ENCODE peak calls at places on chromosomes 11 and 22, in ten cellular contexts. One of them, this sample, is unnamed.

GRCh38 chr22:45336971-45337431 is 27.3 kb downstream of the FAM118A start:
- DNase-seq in activated T-cell treated with anti-CD3 and anti-CD28 coated beads for 24 hours: no peak
- DNase-seq in prostate gland: peak
- DNase-seq in nephron progenitor cell: no peak
- DNase-seq in RPMI7951: no peak
- DNase-seq in activated CD4-positive, alpha-beta T cell treated with anti-CD3 and anti-CD28 coated beads, Interleukin-2, amount 10 ng/mL, durations not matched to agents 7 days and 5 days: no peak
- DNase-seq in head of caudate nucleus: peak
- DNase-seq in stimulated activated CD4-positive, alpha-beta T cell treated with anti-CD3 and anti-CD28 coated beads, Interleukin-1b, Interleukin-23, amount 100 ng/mL, for 24 hours: no peak
- DNase-seq in thoracic aorta: peak
- DNase-seq in HS-27A: no peak
- DNase-seq in this sample: no peak

GRCh38 chr11:3088806-3089205 is 31.6 kb upstream of the CARS1 start:
- DNase-seq in activated T-cell treated with anti-CD3 and anti-CD28 coated beads for 24 hours: no peak
- DNase-seq in prostate gland: no peak
- DNase-seq in nephron progenitor cell: no peak
- DNase-seq in RPMI7951: peak
- DNase-seq in activated CD4-positive, alpha-beta T cell treated with anti-CD3 and anti-CD28 coated beads, Interleukin-2, amount 10 ng/mL, durations not matched to agents 7 days and 5 days: no peak
- DNase-seq in head of caudate nucleus: no peak
- DNase-seq in stimulated activated CD4-positive, alpha-beta T cell treated with anti-CD3 and anti-CD28 coated beads, Interleukin-1b, Interleukin-23, amount 100 ng/mL, for 24 hours: no peak
- DNase-seq in thoracic aorta: no peak
- DNase-seq in HS-27A: no peak
- DNase-seq in this sample: no peak

GRCh38 chr11:35006389-35007128 is 90.1 kb downstream of the PDHX start:
- DNase-seq in activated T-cell treated with anti-CD3 and anti-CD28 coated beads for 24 hours: peak
- DNase-seq in prostate gland: no peak
- DNase-seq in nephron progenitor cell: no peak
- DNase-seq in RPMI7951: peak
- DNase-seq in activated CD4-positive, alpha-beta T cell treated with anti-CD3 and anti-CD28 coated beads, Interleukin-2, amount 10 ng/mL, durations not matched to agents 7 days and 5 days: peak
- DNase-seq in head of caudate nucleus: no peak
- DNase-seq in stimulated activated CD4-positive, alpha-beta T cell treated with anti-CD3 and anti-CD28 coated beads, Interleukin-1b, Interleukin-23, amount 100 ng/mL, for 24 hours: peak
- DNase-seq in thoracic aorta: no peak
- DNase-seq in HS-27A: no peak
- DNase-seq in this sample: no peak

GRCh38 chr11:83602116-83602515 is 315.9 kb upstream of the CCDC90B start:
- DNase-seq in activated T-cell treated with anti-CD3 and anti-CD28 coated beads for 24 hours: no peak
- DNase-seq in prostate gland: no peak
- DNase-seq in nephron progenitor cell: no peak
- DNase-seq in RPMI7951: no peak
- DNase-seq in activated CD4-positive, alpha-beta T cell treated with anti-CD3 and anti-CD28 coated beads, Interleukin-2, amount 10 ng/mL, durations not matched to agents 7 days and 5 days: no peak
- DNase-seq in head of caudate nucleus: no peak
- DNase-seq in stimulated activated CD4-positive, alpha-beta T cell treated with anti-CD3 and anti-CD28 coated beads, Interleukin-1b, Interleukin-23, amount 100 ng/mL, for 24 hours: no peak
- DNase-seq in thoracic aorta: no peak
- DNase-seq in HS-27A: no peak
- DNase-seq in this sample: no peak

GRCh38 chr11:6315811-6316425 is 4.4 kb downstream of the CAVIN3 start:
- DNase-seq in activated T-cell treated with anti-CD3 and anti-CD28 coated beads for 24 hours: no peak
- DNase-seq in prostate gland: peak
- DNase-seq in nephron progenitor cell: peak
- DNase-seq in RPMI7951: peak
- DNase-seq in activated CD4-positive, alpha-beta T cell treated with anti-CD3 and anti-CD28 coated beads, Interleukin-2, amount 10 ng/mL, durations not matched to agents 7 days and 5 days: peak
- DNase-seq in head of caudate nucleus: peak
- DNase-seq in stimulated activated CD4-positive, alpha-beta T cell treated with anti-CD3 and anti-CD28 coated beads, Interleukin-1b, Interleukin-23, amount 100 ng/mL, for 24 hours: no peak
- DNase-seq in thoracic aorta: peak
- DNase-seq in HS-27A: no peak
- DNase-seq in this sample: peak

GRCh38 chr22:19448739-19449421 is 1.4 kb upstream of the C22orf39 start:
- DNase-seq in activated T-cell treated with anti-CD3 and anti-CD28 coated beads for 24 hours: peak
- DNase-seq in prostate gland: no peak
- DNase-seq in nephron progenitor cell: no peak
- DNase-seq in RPMI7951: no peak
- DNase-seq in activated CD4-positive, alpha-beta T cell treated with anti-CD3 and anti-CD28 coated beads, Interleukin-2, amount 10 ng/mL, durations not matched to agents 7 days and 5 days: peak
- DNase-seq in head of caudate nucleus: no peak
- DNase-seq in stimulated activated CD4-positive, alpha-beta T cell treated with anti-CD3 and anti-CD28 coated beads, Interleukin-1b, Interleukin-23, amount 100 ng/mL, for 24 hours: peak
- DNase-seq in thoracic aorta: no peak
- DNase-seq in HS-27A: no peak
- DNase-seq in this sample: no peak

GRCh38 chr11:61602775-61603569 is 22.1 kb upstream of the SYT7 start:
- DNase-seq in activated T-cell treated with anti-CD3 and anti-CD28 coated beads for 24 hours: no peak
- DNase-seq in prostate gland: no peak
- DNase-seq in nephron progenitor cell: peak
- DNase-seq in RPMI7951: peak
- DNase-seq in activated CD4-positive, alpha-beta T cell treated with anti-CD3 and anti-CD28 coated beads, Interleukin-2, amount 10 ng/mL, durations not matched to agents 7 days and 5 days: no peak
- DNase-seq in head of caudate nucleus: peak
- DNase-seq in stimulated activated CD4-positive, alpha-beta T cell treated with anti-CD3 and anti-CD28 coated beads, Interleukin-1b, Interleukin-23, amount 100 ng/mL, for 24 hours: no peak
- DNase-seq in thoracic aorta: peak
- DNase-seq in HS-27A: peak
- DNase-seq in this sample: no peak

GRCh38 chr11:119056397-119056999 is 507 bp downstream of the HYOU1 start:
- DNase-seq in activated T-cell treated with anti-CD3 and anti-CD28 coated beads for 24 hours: peak
- DNase-seq in prostate gland: no peak
- DNase-seq in nephron progenitor cell: no peak
- DNase-seq in RPMI7951: no peak
- DNase-seq in activated CD4-positive, alpha-beta T cell treated with anti-CD3 and anti-CD28 coated beads, Interleukin-2, amount 10 ng/mL, durations not matched to agents 7 days and 5 days: peak
- DNase-seq in head of caudate nucleus: peak
- DNase-seq in stimulated activated CD4-positive, alpha-beta T cell treated with anti-CD3 and anti-CD28 coated beads, Interleukin-1b, Interleukin-23, amount 100 ng/mL, for 24 hours: peak
- DNase-seq in thoracic aorta: no peak
- DNase-seq in HS-27A: no peak
- DNase-seq in this sample: no peak

GRCh38 chr11:17508306-17508705 is 31.7 kb upstream of the ABCC8 start:
- DNase-seq in activated T-cell treated with anti-CD3 and anti-CD28 coated beads for 24 hours: no peak
- DNase-seq in prostate gland: no peak
- DNase-seq in nephron progenitor cell: no peak
- DNase-seq in RPMI7951: no peak
- DNase-seq in activated CD4-positive, alpha-beta T cell treated with anti-CD3 and anti-CD28 coated beads, Interleukin-2, amount 10 ng/mL, durations not matched to agents 7 days and 5 days: no peak
- DNase-seq in head of caudate nucleus: no peak
- DNase-seq in stimulated activated CD4-positive, alpha-beta T cell treated with anti-CD3 and anti-CD28 coated beads, Interleukin-1b, Interleukin-23, amount 100 ng/mL, for 24 hours: no peak
- DNase-seq in thoracic aorta: no peak
- DNase-seq in HS-27A: peak
- DNase-seq in this sample: no peak

GRCh38 chr11:45155058-45155551 is 8.7 kb downstream of the PRDM11 start:
- DNase-seq in activated T-cell treated with anti-CD3 and anti-CD28 coated beads for 24 hours: no peak
- DNase-seq in prostate gland: no peak
- DNase-seq in nephron progenitor cell: no peak
- DNase-seq in RPMI7951: no peak
- DNase-seq in activated CD4-positive, alpha-beta T cell treated with anti-CD3 and anti-CD28 coated beads, Interleukin-2, amount 10 ng/mL, durations not matched to agents 7 days and 5 days: no peak
- DNase-seq in head of caudate nucleus: no peak
- DNase-seq in stimulated activated CD4-positive, alpha-beta T cell treated with anti-CD3 and anti-CD28 coated beads, Interleukin-1b, Interleukin-23, amount 100 ng/mL, for 24 hours: no peak
- DNase-seq in thoracic aorta: no peak
- DNase-seq in HS-27A: no peak
- DNase-seq in this sample: no peak

This sample was measured in SK-N-DZ.